ENCODE peak calls at places on chromosomes 2 and 18, in nine cellular contexts. Q is glutamatergic neuron, B is fibroblast of mammary gland, T is GM20000, I is pancreas, N is AG10803, D is cardiac fibroblast, X is prostate gland, Z is right atrium auricular region. U is an unnamed sample.

GRCh38 chr2:120773186-120773800 is 37.6 kb downstream of the GLI2 start:
- DNase-seq in Q (peak), B (no peak), T (no peak), I (no peak), N (no peak), D (no peak), X (no peak), Z (no peak), U (no peak)

GRCh38 chr2:176552456-176553135 is 283.4 kb downstream of the MTX2 start:
- DNase-seq in Q (no peak), B (peak), T (no peak), I (no peak), N (peak), D (peak), X (no peak), Z (no peak), U (no peak)

GRCh38 chr18:28015671-28016070 is 161.3 kb downstream of the CDH2 start:
- DNase-seq in Q (no peak), B (no peak), T (no peak), I (no peak), N (no peak), D (no peak), X (no peak), Z (no peak), U (no peak)

GRCh38 chr18:78936251-78937005 is 43.2 kb upstream of the SALL3 start:
- DNase-seq in Q (no peak), B (no peak), T (no peak), I (no peak), N (no peak), D (no peak), X (no peak), Z (no peak), U (no peak)

GRCh38 chr18:13804305-13804704 is 19.6 kb upstream of the MC5R start:
- DNase-seq in Q (no peak), B (no peak), T (no peak), I (no peak), N (no peak), D (no peak), X (no peak), Z (no peak), U (no peak)

GRCh38 chr18:65607161-65607560 is 143.7 kb upstream of the CDH7 start:
- DNase-seq in Q (no peak), B (no peak), T (no peak), I (no peak), N (no peak), D (no peak), X (no peak), Z (no peak), U (no peak)

GRCh38 chr2:1054399-1054798 is 103.8 kb downstream of the SNTG2 start:
- DNase-seq in Q (no peak), B (no peak), T (no peak), I (no peak), N (no peak), D (no peak), X (no peak), Z (no peak), U (no peak)

GRCh38 chr2:85470850-85471800 is 52.6 kb downstream of the SH2D6 start:
- DNase-seq in Q (no peak), B (peak), T (no peak), I (peak), N (no peak), D (no peak), X (no peak), Z (no peak), U (no peak)

GRCh38 chr2:235095569-235095968 is 143.8 kb downstream of the SH3BP4 start:
- DNase-seq in Q (no peak), B (peak), T (no peak), I (no peak), N (peak), D (peak), X (no peak), Z (no peak), U (no peak)

GRCh38 chr2:137167651-137168050 is 402.3 kb downstream of the THSD7B start:
- DNase-seq in Q (no peak), B (no peak), T (no peak), I (no peak), N (no peak), D (no peak), X (no peak), Z (no peak), U (no peak)

GRCh38 chr18:8329186-8329771 is 280.0 kb upstream of the RAB12 start:
- DNase-seq in Q (no peak), B (peak), T (no peak), I (no peak), N (peak), D (peak), X (no peak), Z (no peak), U (no peak)

GRCh38 chr2:147288131-147288530 is 556.7 kb upstream of the ACVR2A start:
- DNase-seq in Q (no peak), B (no peak), T (no peak), I (no peak), N (no peak), D (no peak), X (no peak), Z (no peak), U (no peak)

GRCh38 chr2:52732849-52733395 is 1034.7 kb upstream of the CHAC2 start:
- DNase-seq in Q (no peak), B (no peak), T (no peak), I (no peak), N (no peak), D (no peak), X (no peak), Z (no peak), U (no peak)

GRCh38 chr2:20652141-20652540 is 1.2 kb upstream of the HS1BP3 start:
- DNase-seq in Q (no peak), B (no peak), T (no peak), I (no peak), N (no peak), D (no peak), X (no peak), Z (no peak), U (no peak)

GRCh38 chr18:13369353-13369752 is 150.8 kb downstream of the LDLRAD4 start:
- DNase-seq in Q (no peak), B (no peak), T (no peak), I (no peak), N (no peak), D (no peak), X (no peak), Z (no peak), U (no peak)

GRCh38 chr2:120480903-120481445 is 135.0 kb downstream of the INHBB start:
- DNase-seq in Q (peak), B (no peak), T (no peak), I (no peak), N (no peak), D (no peak), X (peak), Z (no peak), U (no peak)

GRCh38 chr2:100857915-100858314 is 38.0 kb downstream of the NPAS2 start:
- DNase-seq in Q (no peak), B (peak), T (no peak), I (no peak), N (peak), D (peak), X (no peak), Z (no peak), U (no peak)

GRCh38 chr2:68771211-68771721 is 36.7 kb downstream of the ARHGAP25 start:
- DNase-seq in Q (no peak), B (no peak), T (peak), I (no peak), N (no peak), D (no peak), X (no peak), Z (no peak), U (peak)

GRCh38 chr2:8728305-8729015 is 46.6 kb downstream of the ID2 start:
- DNase-seq in Q (no peak), B (no peak), T (no peak), I (no peak), N (no peak), D (no peak), X (no peak), Z (no peak), U (no peak)

GRCh38 chr18:79788096-79789085 is 9.3 kb upstream of the KCNG2 start:
- DNase-seq in Q (peak), B (no peak), T (no peak), I (no peak), N (no peak), D (peak), X (no peak), Z (no peak), U (no peak)

GRCh38 chr18:44880170-44880569 is 199.5 kb downstream of the SETBP1 start:
- DNase-seq in Q (no peak), B (no peak), T (no peak), I (peak), N (no peak), D (no peak), X (no peak), Z (no peak), U (no peak)

GRCh38 chr18:64678048-64678447 is 529.2 kb upstream of the LINC00305 start:
- DNase-seq in Q (no peak), B (no peak), T (no peak), I (no peak), N (no peak), D (no peak), X (no peak), Z (no peak), U (no peak)

GRCh38 chr18:213977-214376 is 53.9 kb downstream of the THOC1 start:
- DNase-seq in Q (no peak), B (no peak), T (no peak), I (no peak), N (no peak), D (no peak), X (no peak), Z (no peak), U (no peak)

GRCh38 chr18:65435529-65435928 is 315.3 kb upstream of the CDH7 start:
- DNase-seq in Q (no peak), B (no peak), T (no peak), I (no peak), N (no peak), D (no peak), X (no peak), Z (no peak), U (no peak)

GRCh38 chr2:217912030-217913024 is 90.5 kb downstream of the TNS1 start:
- DNase-seq in Q (no peak), B (no peak), T (no peak), I (no peak), N (no peak), D (no peak), X (no peak), Z (no peak), U (no peak)

GRCh38 chr2:240624950-240625621 is at the start of gene GPR35:
- DNase-seq in Q (no peak), B (peak), T (peak), I (no peak), N (peak), D (peak), X (no peak), Z (no peak), U (peak)

GRCh38 chr2:234632527-234633391 is 135.9 kb upstream of the ARL4C start:
- DNase-seq in Q (no peak), B (peak), T (no peak), I (no peak), N (peak), D (peak), X (peak), Z (no peak), U (no peak)

GRCh38 chr18:59344990-59345389 is 14.1 kb downstream of the LMAN1 start:
- DNase-seq in Q (no peak), B (no peak), T (no peak), I (no peak), N (no peak), D (no peak), X (no peak), Z (no peak), U (no peak)

GRCh38 chr2:75646583-75647425 is at the start of gene MRPL19:
- DNase-seq in Q (peak), B (peak), T (peak), I (peak), N (peak), D (peak), X (peak), Z (peak), U (peak)

GRCh38 chr2:90069290-90069894 is 1377.9 kb downstream of the RPIA start:
- DNase-seq in Q (peak), B (peak), T (peak), I (peak), N (peak), D (peak), X (no peak), Z (no peak), U (peak)

GRCh38 chr2:49938268-49938667 is 784.0 kb upstream of the FSHR start:
- DNase-seq in Q (no peak), B (no peak), T (no peak), I (no peak), N (no peak), D (no peak), X (no peak), Z (no peak), U (no peak)

GRCh38 chr2:62292190-62292589 is 96.3 kb downstream of the B3GNT2 start:
- DNase-seq in Q (no peak), B (peak), T (no peak), I (peak), N (peak), D (peak), X (peak), Z (no peak), U (no peak)

GRCh38 chr2:70987386-70987785 is 7.3 kb downstream of the TEX261 start:
- DNase-seq in Q (no peak), B (no peak), T (no peak), I (no peak), N (no peak), D (no peak), X (no peak), Z (no peak), U (peak)

GRCh38 chr18:69659142-69659651 is 258.5 kb downstream of the DOK6 start:
- DNase-seq in Q (no peak), B (no peak), T (no peak), I (no peak), N (no peak), D (no peak), X (no peak), Z (no peak), U (no peak)

GRCh38 chr2:238187618-238188548 is 15.6 kb downstream of the ILKAP start:
- DNase-seq in Q (no peak), B (no peak), T (no peak), I (no peak), N (no peak), D (no peak), X (no peak), Z (no peak), U (no peak)

GRCh38 chr2:61750624-61751023 is 103.2 kb downstream of the FAM161A start:
- DNase-seq in Q (no peak), B (peak), T (no peak), I (no peak), N (peak), D (peak), X (no peak), Z (no peak), U (no peak)

DNA sequence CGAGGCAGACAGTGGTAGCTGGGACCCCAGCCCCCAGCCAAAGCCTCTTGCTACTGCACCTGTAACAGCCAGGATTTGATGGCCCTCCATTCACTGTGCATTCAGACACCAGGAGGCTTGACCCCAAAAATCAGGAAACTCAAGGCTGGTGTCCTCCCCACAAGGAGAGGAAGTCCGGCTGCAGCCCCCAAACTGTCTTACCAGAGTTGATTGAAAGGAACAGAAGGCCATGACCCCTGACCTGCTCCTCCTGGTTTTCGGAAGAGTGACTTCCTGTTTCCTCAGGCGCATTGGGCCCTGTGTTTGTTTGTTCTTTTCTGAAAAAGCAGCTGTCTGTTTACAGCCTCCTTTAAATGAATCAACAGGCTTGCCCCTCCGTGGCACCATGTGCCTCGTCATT is 111.6 kb downstream of the RNF144A start:
- DNase-seq in Q (no peak), B (no peak), T (no peak), I (no peak), N (no peak), D (no peak), X (no peak), Z (no peak), U (no peak)
- TF ChIP-seq CTCF in Q (no peak), B (no peak), T (no peak), I (no peak), N (no peak), D (no peak), X (no peak), Z (no peak), U (no peak)

DNA sequence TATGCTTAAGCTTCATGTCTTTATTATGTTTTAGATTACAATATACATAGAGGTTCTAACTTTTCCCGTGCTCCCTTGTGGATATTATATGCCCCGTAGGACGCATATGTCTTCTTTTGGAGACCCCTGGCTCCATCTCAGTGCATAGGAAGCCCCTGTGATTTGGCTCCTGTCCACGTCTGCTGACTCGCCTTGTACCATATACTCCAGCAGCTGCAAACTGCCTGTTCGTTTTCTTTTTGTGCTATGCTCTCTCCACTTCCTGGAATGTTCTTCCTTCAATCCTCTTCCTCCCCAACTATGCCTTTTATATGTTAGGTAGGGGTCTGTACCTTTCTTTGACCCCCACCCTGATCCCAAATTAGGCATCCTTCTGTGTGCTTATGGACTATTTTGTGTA is 110.8 kb downstream of the PTRHD1 start:
- DNase-seq in Q (no peak), B (no peak), T (no peak), I (no peak), N (no peak), D (peak), X (no peak), Z (no peak), U (no peak)
- TF ChIP-seq CTCF in Q (no peak), B (no peak), T (no peak), I (no peak), N (no peak), D (no peak), X (no peak), Z (no peak), U (no peak)

GRCh38 chr2:46847726-46848421 is 67.7 kb downstream of the MCFD2 start:
- DNase-seq in Q (no peak), B (peak), T (no peak), I (no peak), N (peak), D (peak), X (no peak), Z (no peak), U (no peak)

GRCh38 chr2:46846454-46846990 is 69.1 kb downstream of the MCFD2 start:
- DNase-seq in Q (no peak), B (peak), T (no peak), I (no peak), N (peak), D (no peak), X (no peak), Z (no peak), U (no peak)

GRCh38 chr2:46848446-46848845 is 67.2 kb downstream of the MCFD2 start:
- DNase-seq in Q (no peak), B (peak), T (no peak), I (no peak), N (peak), D (peak), X (no peak), Z (no peak), U (no peak)

GRCh38 chr2:46845542-46846453 is 69.8 kb downstream of the MCFD2 start:
- DNase-seq in Q (no peak), B (no peak), T (no peak), I (no peak), N (peak), D (no peak), X (no peak), Z (no peak), U (no peak)

DNA sequence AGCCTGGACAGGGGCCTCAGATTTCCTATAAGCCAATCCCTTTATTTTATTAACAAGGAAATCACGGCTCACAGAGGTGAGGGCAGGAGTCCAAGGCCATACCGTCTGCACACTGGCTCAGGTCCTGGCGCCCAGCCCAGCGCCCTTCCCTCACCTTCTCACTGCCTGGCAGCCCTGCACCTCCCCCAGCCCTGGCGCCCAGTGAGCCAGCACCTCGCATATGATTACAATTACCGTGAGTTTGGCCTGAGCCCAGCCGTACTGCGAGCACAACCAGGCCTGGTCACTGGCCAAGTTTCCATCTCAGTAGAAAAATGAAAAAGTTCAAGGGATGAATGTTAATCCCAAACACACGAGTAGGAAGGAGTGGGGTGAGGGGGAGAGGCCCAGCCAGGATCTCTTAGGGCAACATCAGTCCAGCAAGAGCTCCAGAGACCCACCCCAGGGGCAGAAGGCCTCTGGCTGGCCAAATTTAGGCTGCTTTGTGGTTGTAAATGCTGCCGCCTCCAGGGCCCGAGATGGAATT is 68.4 kb downstream of the MCFD2 start:
- DNase-seq in Q (no peak), B (peak), T (no peak), I (peak), N (peak), D (peak), X (peak), Z (peak), U (no peak)
- TF ChIP-seq CTCF in Q (no peak), B (peak), T (no peak), I (no peak), N (peak), D (no peak), X (no peak), Z (no peak), U (no peak)

GRCh38 chr2:112644933-112645395 is 775 bp upstream of the SLC20A1 start:
- DNase-seq in Q (no peak), B (peak), T (no peak), I (no peak), N (no peak), D (no peak), X (no peak), Z (no peak), U (no peak)

GRCh38 chr2:112646102-112646719 is 472 bp downstream of the SLC20A1 start:
- DNase-seq in Q (no peak), B (no peak), T (peak), I (peak), N (no peak), D (no peak), X (peak), Z (no peak), U (no peak)

GRCh38 chr2:112648081-112648480 is 2.3 kb downstream of the SLC20A1 start:
- DNase-seq in Q (no peak), B (no peak), T (no peak), I (no peak), N (no peak), D (no peak), X (no peak), Z (peak), U (no peak)

GRCh38 chr2:112645396-112646101 is at the start of gene SLC20A1:
- DNase-seq in Q (peak), B (peak), T (peak), I (peak), N (peak), D (peak), X (peak), Z (peak), U (peak)

DNA sequence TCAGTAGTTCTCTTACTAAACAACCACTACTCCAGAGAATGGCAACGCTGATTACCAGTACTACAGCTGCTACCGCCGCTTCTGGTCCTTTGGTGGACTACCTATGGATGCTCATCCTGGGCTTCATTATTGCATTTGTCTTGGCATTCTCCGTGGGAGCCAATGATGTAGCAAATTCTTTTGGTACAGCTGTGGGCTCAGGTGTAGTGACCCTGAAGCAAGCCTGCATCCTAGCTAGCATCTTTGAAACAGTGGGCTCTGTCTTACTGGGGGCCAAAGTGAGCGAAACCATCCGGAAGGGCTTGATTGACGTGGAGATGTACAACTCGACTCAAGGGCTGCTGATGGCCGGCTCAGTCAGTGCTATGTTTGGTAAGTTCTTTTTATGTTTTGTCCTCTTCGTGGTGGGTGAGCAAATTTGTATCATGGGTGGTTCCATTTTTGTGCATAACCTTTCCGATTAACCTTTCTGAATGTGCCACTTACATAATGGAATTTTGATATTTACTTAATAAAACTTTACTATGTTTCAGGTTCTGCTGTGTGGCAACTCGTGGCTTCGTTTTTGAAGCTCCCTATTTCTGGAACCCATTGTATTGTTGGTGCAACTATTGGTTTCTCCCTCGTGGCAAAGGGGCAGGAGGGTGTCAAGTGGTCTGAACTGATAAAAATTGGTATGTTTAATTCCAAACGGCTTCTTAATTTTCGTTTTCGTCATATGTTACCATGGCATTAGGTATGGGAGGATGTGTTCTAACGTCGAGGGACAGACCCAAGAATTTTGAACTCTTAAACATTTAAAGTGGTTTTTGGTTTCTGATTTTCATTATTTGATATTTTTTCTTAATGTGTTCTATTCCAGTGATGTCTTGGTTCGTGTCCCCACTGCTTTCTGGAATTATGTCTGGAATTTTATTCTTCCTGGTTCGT is 1.3 kb downstream of the SLC20A1 start:
- DNase-seq in Q (no peak), B (no peak), T (peak), I (no peak), N (no peak), D (no peak), X (no peak), Z (peak), U (no peak)
- TF ChIP-seq CTCF in Q (no peak), B (no peak), T (no peak), I (no peak), N (no peak), D (no peak), X (no peak), Z (no peak), U (no peak)